ENCODE peak calls at places on chromosomes 2 and 18, in seven cellular contexts. U is A549, N is HepG2, D is GM12878, L is K562, Z is HL-60, G is SK-N-SH. P is an unnamed sample.

GRCh38 chr18:3827236-3827635 is 377.3 kb downstream of the TGIF1 start:
- DNase-seq in N (no peak), D (no peak), L (no peak), Z (no peak), U (no peak), G (no peak), P (no peak)

GRCh38 chr2:65130440-65131175 is 702 bp upstream of the RAB1A start:
- DNase-seq in U (no peak), Z (no peak), N (no peak), D (peak; percentile 23), L (no peak), G (no peak), P (no peak)

GRCh38 chr2:131047275-131047652 is 46.0 kb downstream of the FAM168B start:
- DNase-seq in U (no peak), Z (no peak), G (no peak), L (no peak), D (no peak), N (no peak), P (no peak)

GRCh38 chr18:76468345-76469275 is 26.4 kb downstream of the ZNF516 start:
- DNase-seq in N (no peak), G (no peak), L (no peak), D (no peak), U (no peak), Z (peak; percentile 83), P (no peak)

GRCh38 chr2:150486539-150487484 is 655 bp downstream of the RND3 start:
- DNase-seq in G (peak; percentile 65), Z (no peak), L (no peak), U (no peak), D (no peak), N (no peak), P (peak; percentile 30)

GRCh38 chr2:10889741-10890215 is 22.0 kb upstream of the KCNF1 start:
- DNase-seq in Z (no peak), G (peak; percentile 70), N (no peak), U (no peak), D (no peak), L (no peak), P (no peak)

GRCh38 chr2:232492236-232492848 is 4.7 kb upstream of the ECEL1 start:
- DNase-seq in N (no peak), Z (no peak), G (no peak), L (no peak), D (no peak), U (no peak), P (no peak)

GRCh38 chr2:54289942-54290702 is 34.1 kb upstream of the TSPYL6 start:
- DNase-seq in L (no peak), N (no peak), D (no peak), U (no peak), Z (no peak), G (no peak), P (peak; percentile 13)

GRCh38 chr2:50649626-50650397 is 382.1 kb downstream of the NRXN1 start:
- DNase-seq in G (no peak), L (no peak), N (no peak), D (no peak), Z (no peak), U (no peak), P (no peak)

GRCh38 chr18:35050638-35051287 is 9.6 kb downstream of the MAPRE2 start:
- DNase-seq in L (no peak), N (no peak), G (peak; percentile 22), U (no peak), D (no peak), Z (peak; percentile 62), P (no peak)

GRCh38 chr2:189608160-189608559 is 27.6 kb upstream of the SLC40A1 start:
- DNase-seq in U (no peak), L (no peak), G (no peak), Z (no peak), D (no peak), N (no peak), P (no peak)

GRCh38 chr18:79511671-79512301 is 116.1 kb downstream of the NFATC1 start:
- DNase-seq in Z (no peak), L (no peak), N (no peak), G (peak; percentile 27), U (no peak), D (no peak), P (no peak)

GRCh38 chr18:59493019-59493418 is 134.0 kb upstream of the LMAN1 start:
- DNase-seq in Z (no peak), G (no peak), L (no peak), U (no peak), D (no peak), N (no peak), P (no peak)

GRCh38 chr2:164134368-164134767 is 398.6 kb upstream of the FIGN start:
- DNase-seq in N (no peak), L (no peak), U (no peak), D (no peak), Z (no peak), G (no peak), P (no peak)

GRCh38 chr2:42410732-42411514 is 49.9 kb upstream of the COX7A2L start:
- DNase-seq in D (no peak), Z (no peak), L (no peak), G (no peak), U (no peak), N (no peak), P (no peak)

GRCh38 chr2:55590810-55591440 is 26.5 kb downstream of the PPP4R3B start:
- DNase-seq in U (peak; percentile 14), D (peak; percentile 11), G (no peak), L (peak; percentile 14), N (no peak), Z (no peak), P (no peak)

GRCh38 chr2:9229470-9229820 is 22.8 kb downstream of the ASAP2 start:
- DNase-seq in L (no peak), D (no peak), N (no peak), G (no peak), Z (no peak), U (no peak), P (no peak)

GRCh38 chr2:9230881-9231280 is 24.3 kb downstream of the ASAP2 start:
- DNase-seq in U (no peak), G (no peak), L (no peak), D (no peak), Z (peak; percentile 23), N (no peak), P (no peak)

GRCh38 chr2:9231291-9232165 is 24.9 kb downstream of the ASAP2 start:
- DNase-seq in D (no peak), U (no peak), Z (no peak), L (no peak), N (no peak), G (no peak), P (no peak)

GRCh38 chr2:9228781-9229469 is 22.3 kb downstream of the ASAP2 start:
- DNase-seq in U (no peak), N (no peak), D (no peak), L (no peak), Z (no peak), G (no peak), P (no peak)

GRCh38 chr2:9230051-9230802 is 23.6 kb downstream of the ASAP2 start:
- DNase-seq in Z (no peak), D (no peak), N (no peak), G (peak; percentile 66), L (no peak), U (no peak), P (no peak)
- TF ChIP-seq REST in Z (no peak), D (no peak), N (no peak), G (no peak), L (no peak), U (no peak), P (no peak)

GRCh38 chr2:206112108-206112507 is 26.1 kb upstream of the INO80D start:
- DNase-seq in Z (no peak), N (no peak), L (no peak), U (no peak), D (no peak), G (no peak), P (no peak)
- TF ChIP-seq REST in Z (no peak), N (no peak), L (no peak), U (no peak), D (no peak), G (no peak), P (no peak)

GRCh38 chr2:40511661-40512213 is 59.8 kb upstream of the SLC8A1 start:
- DNase-seq in D (no peak), G (no peak), U (no peak), L (no peak), Z (peak; percentile 86), N (no peak), P (peak; percentile 8)
- TF ChIP-seq REST in D (no peak), G (no peak), U (no peak), L (no peak), Z (no peak), N (no peak), P (no peak)

GRCh38 chr18:63684718-63685117 is 18.0 kb upstream of the SERPINB11 start:
- DNase-seq in Z (no peak), D (no peak), L (no peak), N (no peak), U (no peak), G (no peak), P (no peak)

GRCh38 chr18:63689064-63689463 is 13.7 kb upstream of the SERPINB11 start:
- DNase-seq in N (no peak), L (no peak), D (no peak), U (no peak), Z (peak; percentile 25), G (no peak), P (no peak)

GRCh38 chr18:63683890-63684289 is 18.9 kb upstream of the SERPINB11 start:
- DNase-seq in Z (no peak), G (no peak), N (no peak), L (no peak), U (no peak), D (no peak), P (no peak)

GRCh38 chr18:63683152-63683551 is 19.6 kb upstream of the SERPINB11 start:
- DNase-seq in N (no peak), G (no peak), L (no peak), U (peak; percentile 92), Z (no peak), D (no peak), P (peak; percentile 47)

DNA sequence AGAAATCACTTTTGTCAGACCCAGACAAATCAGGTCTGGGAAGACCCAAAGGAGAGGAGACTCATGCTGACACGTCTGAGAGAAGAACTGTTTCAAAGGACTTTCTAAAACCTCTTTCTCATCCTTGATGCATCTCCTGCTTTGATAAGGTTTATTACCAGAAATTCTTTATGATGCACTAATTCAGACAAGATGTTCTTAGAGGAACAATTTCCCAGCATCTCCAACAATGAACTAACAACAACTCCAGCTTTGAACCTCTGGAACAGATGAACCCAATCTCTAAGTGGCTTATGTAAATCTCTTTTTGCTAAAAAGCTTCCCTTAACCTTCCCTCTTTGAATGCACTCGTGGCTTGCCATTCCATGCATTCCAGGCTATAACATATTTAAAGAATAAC is 15.9 kb upstream of the SERPINB11 start:
- DNase-seq in D (no peak), N (no peak), G (no peak), L (no peak), Z (no peak), U (no peak), P (no peak)
- TF ChIP-seq REST in D (no peak), N (no peak), G (no peak), L (no peak), Z (no peak), U (no peak), P (no peak)

GRCh38 chr2:72694715-72695496 is 130.9 kb downstream of the EXOC6B start:
- DNase-seq in Z (no peak), N (peak; percentile 94), G (peak; percentile 58), D (no peak), U (peak; percentile 50), L (peak; percentile 37), P (peak; percentile 15)
- TF ChIP-seq REST in Z (no peak), N (peak; percentile 62), G (no peak), D (no peak), U (no peak), L (no peak), P (no peak)

P was measured in GM23338.